ENCODE peak calls at places on chromosomes 7 and 10, in five cellular contexts. F, S, V, A and R are unnamed samples.

GRCh38 chr7:75565129-75565528 is 73.0 kb downstream of the SPDYE5 start:
- DNase-seq in F (peak; percentile 82), S (peak; percentile 90), V (peak; percentile 78), A (peak; percentile 20), R (peak; percentile 48)

GRCh38 chr7:66558660-66559465 is 69.8 kb upstream of the KCTD7 start:
- DNase-seq in F (no peak), S (no peak), V (peak; percentile 55), A (no peak), R (no peak)

GRCh38 chr7:2724453-2725177 is 36.6 kb downstream of the AMZ1 start:
- DNase-seq in F (no peak), S (no peak), V (no peak), A (no peak), R (no peak)

GRCh38 chr10:86321568-86321967 is 45.0 kb downstream of the GRID1 start:
- DNase-seq in F (no peak), S (no peak), V (no peak), A (no peak), R (no peak)

GRCh38 chr7:41711283-41712064 is 8.6 kb upstream of the INHBA start:
- DNase-seq in F (no peak), S (no peak), V (no peak), A (peak; percentile 33), R (no peak)

GRCh38 chr7:3092468-3092867 is 48.8 kb upstream of the CARD11 start:
- DNase-seq in F (no peak), S (peak; percentile 27), V (no peak), A (peak; percentile 30), R (no peak)

GRCh38 chr7:44609829-44610228 is 3.4 kb downstream of the OGDH start:
- DNase-seq in F (no peak), S (no peak), V (no peak), A (no peak), R (no peak)

GRCh38 chr10:29658984-29659769 is 24.4 kb upstream of the SVIL start:
- DNase-seq in F (peak; percentile 87), S (peak; percentile 100), V (peak; percentile 71), A (peak; percentile 35), R (peak; percentile 83)

GRCh38 chr10:121187375-121187774 is 336.2 kb downstream of the WDR11 start:
- DNase-seq in F (no peak), S (no peak), V (no peak), A (no peak), R (no peak)